ENCODE peak calls at places on chromosomes 2 and 18, in four cellular contexts. One of them, this sample, is unnamed.

GRCh38 chr18:69725855-69726508 is 221.7 kb downstream of the CD226 start:
- DNase-seq in choroid plexus epithelial cell: no peak
- DNase-seq in endodermal cell: no peak
- DNase-seq in stomach: no peak
- DNase-seq in this sample: no peak

GRCh38 chr2:177405029-177405692 is 12.6 kb downstream of the AGPS start:
- DNase-seq in stomach: no peak
- DNase-seq in choroid plexus epithelial cell: peak; percentile 18
- DNase-seq in endodermal cell: no peak
- DNase-seq in this sample: no peak

GRCh38 chr2:71285706-71286105 is 45.9 kb upstream of the ZNF638 start:
- DNase-seq in choroid plexus epithelial cell: no peak
- DNase-seq in endodermal cell: no peak
- DNase-seq in stomach: no peak
- DNase-seq in this sample: no peak

GRCh38 chr2:200300650-200301314 is 5.7 kb upstream of the SPATS2L start:
- DNase-seq in endodermal cell: no peak
- DNase-seq in stomach: no peak
- DNase-seq in choroid plexus epithelial cell: peak; percentile 83
- DNase-seq in this sample: no peak

GRCh38 chr2:11790228-11790627 is 43.8 kb downstream of the LPIN1 start:
- DNase-seq in stomach: no peak
- DNase-seq in choroid plexus epithelial cell: no peak
- DNase-seq in endodermal cell: no peak
- DNase-seq in this sample: no peak

GRCh38 chr18:6751207-6751606 is 21.7 kb downstream of the ARHGAP28 start:
- DNase-seq in choroid plexus epithelial cell: peak; percentile 77
- DNase-seq in stomach: no peak
- DNase-seq in endodermal cell: no peak
- DNase-seq in this sample: no peak

GRCh38 chr2:98188351-98189046 is 101.5 kb downstream of the VWA3B start:
- DNase-seq in choroid plexus epithelial cell: peak; percentile 28
- DNase-seq in endodermal cell: no peak
- DNase-seq in stomach: no peak
- DNase-seq in this sample: no peak

GRCh38 chr2:15943914-15944313 is 3.6 kb downstream of the MYCN start:
- DNase-seq in stomach: no peak
- DNase-seq in choroid plexus epithelial cell: peak; percentile 25
- DNase-seq in endodermal cell: no peak
- DNase-seq in this sample: no peak

GRCh38 chr2:133732982-133733670 is 164.9 kb upstream of the NCKAP5 start:
- DNase-seq in stomach: no peak
- DNase-seq in endodermal cell: no peak
- DNase-seq in choroid plexus epithelial cell: no peak
- DNase-seq in this sample: peak; percentile 15

GRCh38 chr2:172333206-172333605 is 94.2 kb upstream of the ITGA6 start:
- DNase-seq in stomach: no peak
- DNase-seq in choroid plexus epithelial cell: no peak
- DNase-seq in endodermal cell: peak; percentile 15
- DNase-seq in this sample: no peak

GRCh38 chr18:36157441-36157840 is 27.7 kb downstream of the ELP2 start:
- DNase-seq in stomach: no peak
- DNase-seq in choroid plexus epithelial cell: no peak
- DNase-seq in endodermal cell: no peak
- DNase-seq in this sample: no peak

GRCh38 chr18:26919656-26920055 is 54.1 kb upstream of the AQP4 start:
- DNase-seq in choroid plexus epithelial cell: peak; percentile 45
- DNase-seq in stomach: no peak
- DNase-seq in endodermal cell: no peak
- DNase-seq in this sample: no peak

GRCh38 chr2:104412384-104412783 is 441.5 kb upstream of the POU3F3 start:
- DNase-seq in stomach: no peak
- DNase-seq in endodermal cell: peak; percentile 83
- DNase-seq in choroid plexus epithelial cell: peak; percentile 6
- DNase-seq in this sample: no peak

GRCh38 chr2:157627594-157628281 is 926 bp downstream of the ACVR1C start:
- DNase-seq in stomach: peak; percentile 49
- DNase-seq in choroid plexus epithelial cell: peak; percentile 6
- DNase-seq in endodermal cell: no peak
- DNase-seq in this sample: no peak

GRCh38 chr2:216013080-216013909 is at the start of gene MREG:
- DNase-seq in choroid plexus epithelial cell: peak; percentile 71
- DNase-seq in endodermal cell: peak; percentile 96
- DNase-seq in stomach: peak; percentile 76
- DNase-seq in this sample: no peak

GRCh38 chr18:69677595-69677994 is 270.1 kb downstream of the CD226 start:
- DNase-seq in endodermal cell: no peak
- DNase-seq in stomach: no peak
- DNase-seq in choroid plexus epithelial cell: no peak
- DNase-seq in this sample: no peak

GRCh38 chr2:128388414-128389032 is 69.9 kb upstream of the HS6ST1 start:
- DNase-seq in choroid plexus epithelial cell: peak; percentile 70
- DNase-seq in stomach: peak; percentile 7
- DNase-seq in endodermal cell: peak; percentile 49
- DNase-seq in this sample: no peak

GRCh38 chr2:46470114-46470628 is 9.2 kb upstream of the TMEM247 start:
- DNase-seq in stomach: no peak
- DNase-seq in endodermal cell: peak; percentile 28
- DNase-seq in choroid plexus epithelial cell: no peak
- DNase-seq in this sample: no peak

GRCh38 chr2:229543176-229543873 is 171.0 kb downstream of the DNER start:
- DNase-seq in endodermal cell: peak; percentile 66
- DNase-seq in choroid plexus epithelial cell: no peak
- DNase-seq in stomach: no peak
- DNase-seq in this sample: no peak

GRCh38 chr2:64562148-64562784 is 38.1 kb downstream of the AFTPH start:
- DNase-seq in choroid plexus epithelial cell: peak; percentile 48
- DNase-seq in stomach: no peak
- DNase-seq in endodermal cell: no peak
- DNase-seq in this sample: no peak

GRCh38 chr2:112096098-112096497 is 41.0 kb downstream of the TMEM87B start:
- DNase-seq in stomach: no peak
- DNase-seq in endodermal cell: no peak
- DNase-seq in choroid plexus epithelial cell: no peak
- DNase-seq in this sample: no peak

GRCh38 chr2:31539505-31539904 is 41.2 kb downstream of the SRD5A2 start:
- DNase-seq in endodermal cell: peak; percentile 77
- DNase-seq in choroid plexus epithelial cell: no peak
- DNase-seq in stomach: no peak
- DNase-seq in this sample: no peak

GRCh38 chr2:103361712-103362111 is 599.9 kb downstream of the TMEM182 start:
- DNase-seq in stomach: no peak
- DNase-seq in choroid plexus epithelial cell: no peak
- DNase-seq in endodermal cell: peak; percentile 49
- DNase-seq in this sample: no peak
- H3K4me3 ChIP-seq in stomach: no peak overlapping the region
- H3K4me3 ChIP-seq in choroid plexus epithelial cell: no peak overlapping the region
- H3K4me3 ChIP-seq in endodermal cell: no peak overlapping the region
- H3K4me3 ChIP-seq in this sample: no peak overlapping the region

GRCh38 chr18:67047334-67047733 is 443.4 kb upstream of the CDH19 start:
- DNase-seq in stomach: no peak
- DNase-seq in endodermal cell: no peak
- DNase-seq in choroid plexus epithelial cell: no peak
- DNase-seq in this sample: no peak
- TF ChIP-seq CTCF in stomach: no peak
- TF ChIP-seq CTCF in endodermal cell: no peak
- TF ChIP-seq CTCF in choroid plexus epithelial cell: no peak
- TF ChIP-seq CTCF in this sample: no peak

GRCh38 chr2:234977228-234977679 is 25.4 kb downstream of the SH3BP4 start:
- DNase-seq in endodermal cell: no peak
- DNase-seq in choroid plexus epithelial cell: no peak
- DNase-seq in stomach: no peak
- DNase-seq in this sample: no peak

GRCh38 chr2:234979204-234980167 is 27.7 kb downstream of the SH3BP4 start:
- DNase-seq in choroid plexus epithelial cell: peak; percentile 50
- DNase-seq in stomach: no peak
- DNase-seq in endodermal cell: no peak
- DNase-seq in this sample: no peak

GRCh38 chr2:234976479-234977227 is 24.8 kb downstream of the SH3BP4 start:
- DNase-seq in stomach: no peak
- DNase-seq in choroid plexus epithelial cell: no peak
- DNase-seq in endodermal cell: no peak
- DNase-seq in this sample: no peak

GRCh38 chr2:234980476-234981187 is 28.8 kb downstream of the SH3BP4 start:
- DNase-seq in endodermal cell: no peak
- DNase-seq in stomach: peak; percentile 74
- DNase-seq in choroid plexus epithelial cell: peak; percentile 57
- DNase-seq in this sample: no peak

GRCh38 chr2:234978466-234979203 is 26.8 kb downstream of the SH3BP4 start:
- DNase-seq in stomach: peak; percentile 83
- DNase-seq in choroid plexus epithelial cell: no peak
- DNase-seq in endodermal cell: no peak
- DNase-seq in this sample: no peak
- H3K4me3 ChIP-seq in stomach: peak overlapping the region; percentile 10
- H3K4me3 ChIP-seq in choroid plexus epithelial cell: no peak overlapping the region
- H3K4me3 ChIP-seq in endodermal cell: no peak overlapping the region
- H3K4me3 ChIP-seq in this sample: no peak overlapping the region

GRCh38 chr2:30475542-30475941 is 28.5 kb downstream of the LCLAT1 start:
- DNase-seq in choroid plexus epithelial cell: peak; percentile 13
- DNase-seq in stomach: no peak
- DNase-seq in endodermal cell: no peak
- DNase-seq in this sample: no peak

GRCh38 chr2:30470426-30470825 is 23.4 kb downstream of the LCLAT1 start:
- DNase-seq in choroid plexus epithelial cell: no peak
- DNase-seq in endodermal cell: no peak
- DNase-seq in stomach: no peak
- DNase-seq in this sample: no peak

GRCh38 chr2:30476636-30477035 is 29.6 kb downstream of the LCLAT1 start:
- DNase-seq in endodermal cell: no peak
- DNase-seq in stomach: no peak
- DNase-seq in choroid plexus epithelial cell: no peak
- DNase-seq in this sample: no peak

GRCh38 chr2:30472326-30472725 is 25.3 kb downstream of the LCLAT1 start:
- DNase-seq in choroid plexus epithelial cell: peak; percentile 14
- DNase-seq in stomach: no peak
- DNase-seq in endodermal cell: no peak
- DNase-seq in this sample: no peak
- TF ChIP-seq CTCF in choroid plexus epithelial cell: no peak
- TF ChIP-seq CTCF in stomach: no peak
- TF ChIP-seq CTCF in endodermal cell: no peak
- TF ChIP-seq CTCF in this sample: no peak

GRCh38 chr2:120176526-120176925 is 46.7 kb downstream of the TMEM185B start:
- DNase-seq in endodermal cell: no peak
- DNase-seq in stomach: no peak
- DNase-seq in choroid plexus epithelial cell: no peak
- DNase-seq in this sample: no peak
- H3K4me3 ChIP-seq in endodermal cell: no peak overlapping the region
- H3K4me3 ChIP-seq in stomach: no peak overlapping the region
- H3K4me3 ChIP-seq in choroid plexus epithelial cell: no peak overlapping the region
- H3K4me3 ChIP-seq in this sample: no peak overlapping the region

DNA sequence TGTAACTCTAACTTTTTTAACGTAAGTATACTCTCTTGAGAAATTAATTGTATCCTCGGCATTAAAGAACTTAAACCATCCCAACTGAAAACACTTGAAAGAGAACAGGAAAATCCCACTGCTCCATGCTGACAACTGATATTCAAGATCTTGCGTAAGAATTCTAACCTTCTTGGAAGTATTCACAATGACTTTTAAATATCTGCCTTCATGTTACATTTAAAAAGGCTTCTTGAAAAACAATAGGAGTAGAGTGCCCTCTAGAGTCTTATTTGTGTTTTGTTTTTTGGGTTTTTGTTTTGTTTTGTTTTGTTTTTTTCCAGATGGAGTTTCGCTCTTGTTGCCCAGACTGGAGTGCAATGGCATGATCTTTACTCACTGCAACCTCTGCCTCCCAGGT is 65.4 kb upstream of the DNAJC10 start:
- DNase-seq in stomach: no peak
- DNase-seq in choroid plexus epithelial cell: peak; percentile 75
- DNase-seq in endodermal cell: no peak
- DNase-seq in this sample: no peak
- TF ChIP-seq CTCF in stomach: peak; percentile 33
- TF ChIP-seq CTCF in choroid plexus epithelial cell: peak; percentile 42
- TF ChIP-seq CTCF in endodermal cell: peak; percentile 75
- TF ChIP-seq CTCF in this sample: peak; percentile 40

GRCh38 chr2:51409920-51410319 is 378.0 kb upstream of the NRXN1 start:
- DNase-seq in stomach: no peak
- DNase-seq in endodermal cell: no peak
- DNase-seq in choroid plexus epithelial cell: no peak
- DNase-seq in this sample: no peak
- H3K4me3 ChIP-seq in stomach: no peak overlapping the region
- H3K4me3 ChIP-seq in endodermal cell: no peak overlapping the region
- H3K4me3 ChIP-seq in choroid plexus epithelial cell: no peak overlapping the region
- H3K4me3 ChIP-seq in this sample: no peak overlapping the region

GRCh38 chr18:12890964-12891363 is 6.9 kb upstream of the PTPN2 start:
- DNase-seq in stomach: no peak
- DNase-seq in choroid plexus epithelial cell: no peak
- DNase-seq in endodermal cell: no peak
- DNase-seq in this sample: no peak

GRCh38 chr18:12891561-12891960 is 7.5 kb upstream of the PTPN2 start:
- DNase-seq in endodermal cell: peak; percentile 16
- DNase-seq in stomach: no peak
- DNase-seq in choroid plexus epithelial cell: no peak
- DNase-seq in this sample: no peak

GRCh38 chr18:12886498-12887126 is 2.6 kb upstream of the PTPN2 start:
- DNase-seq in stomach: no peak
- DNase-seq in endodermal cell: peak; percentile 60
- DNase-seq in choroid plexus epithelial cell: no peak
- DNase-seq in this sample: no peak

GRCh38 chr18:12895016-12895415 is 11.0 kb upstream of the PTPN2 start:
- DNase-seq in stomach: no peak
- DNase-seq in endodermal cell: no peak
- DNase-seq in choroid plexus epithelial cell: no peak
- DNase-seq in this sample: no peak

DNA sequence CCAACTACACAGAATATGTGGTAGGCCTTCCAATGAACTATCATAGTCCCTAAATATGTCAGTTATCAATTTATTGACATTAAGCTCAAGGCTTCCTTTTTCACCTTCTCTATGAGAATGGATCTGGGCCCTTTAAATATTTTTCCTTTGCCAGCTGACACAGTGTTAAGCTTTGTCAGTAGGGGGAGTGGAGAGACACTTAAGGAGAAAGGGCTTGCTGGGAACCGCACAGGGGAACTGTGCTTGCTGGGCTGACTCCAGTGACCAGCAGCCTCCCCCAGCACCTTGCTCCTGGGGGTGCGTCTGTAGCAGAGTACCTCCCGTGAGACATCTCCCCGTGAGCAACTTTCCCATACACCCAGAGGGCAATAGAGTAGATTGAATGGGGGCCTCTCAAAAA is 6.5 kb upstream of the PTPN2 start:
- DNase-seq in stomach: no peak
- DNase-seq in endodermal cell: no peak
- DNase-seq in choroid plexus epithelial cell: no peak
- DNase-seq in this sample: no peak
- TF ChIP-seq CTCF in stomach: no peak
- TF ChIP-seq CTCF in endodermal cell: peak; percentile 51
- TF ChIP-seq CTCF in choroid plexus epithelial cell: peak; percentile 46
- TF ChIP-seq CTCF in this sample: peak; percentile 32

GRCh38 chr2:9618410-9618809 is 12.4 kb downstream of the YWHAQ start:
- DNase-seq in choroid plexus epithelial cell: no peak
- DNase-seq in stomach: no peak
- DNase-seq in endodermal cell: no peak
- DNase-seq in this sample: no peak
- H3K4me3 ChIP-seq in choroid plexus epithelial cell: no peak overlapping the region
- H3K4me3 ChIP-seq in stomach: no peak overlapping the region
- H3K4me3 ChIP-seq in endodermal cell: no peak overlapping the region
- H3K4me3 ChIP-seq in this sample: no peak overlapping the region

GRCh38 chr18:59839931-59840685 is 59.7 kb upstream of the PMAIP1 start:
- DNase-seq in endodermal cell: no peak
- DNase-seq in stomach: no peak
- DNase-seq in choroid plexus epithelial cell: peak; percentile 21
- DNase-seq in this sample: no peak
- TF ChIP-seq CTCF in endodermal cell: peak; percentile 41
- TF ChIP-seq CTCF in stomach: no peak
- TF ChIP-seq CTCF in choroid plexus epithelial cell: peak; percentile 40
- TF ChIP-seq CTCF in this sample: peak; percentile 1